ENCODE peak calls at places on chromosomes 1 and 21, in ten cellular contexts. N, J, O, A, L, P, H, G, S and M are unnamed samples.

GRCh38 chr1:56868761-56869160 is 14.2 kb downstream of the C8A start:
- DNase-seq in N (no peak), J (no peak), O (no peak), A (no peak), L (no peak), P (no peak), H (no peak), G (no peak), S (no peak), M (no peak)

GRCh38 chr1:202162049-202162417 is 1.6 kb upstream of the PTPN7 start:
- DNase-seq in N (no peak), J (no peak), O (no peak), A (peak), L (peak), P (no peak), H (peak), G (no peak), S (no peak), M (peak)

GRCh38 chr1:22420456-22421053 is 31.1 kb upstream of the ZBTB40 start:
- DNase-seq in N (peak), J (peak), O (peak), A (peak), L (peak), P (peak), H (peak), G (peak), S (peak), M (peak)

GRCh38 chr1:213017447-213018273 is 2.0 kb upstream of the ANGEL2 start:
- DNase-seq in N (no peak), J (no peak), O (no peak), A (no peak), L (no peak), P (no peak), H (no peak), G (no peak), S (no peak), M (no peak)

GRCh38 chr1:27596261-27596660 is 7.7 kb downstream of the AHDC1 start:
- DNase-seq in N (no peak), J (no peak), O (no peak), A (no peak), L (no peak), P (no peak), H (no peak), G (no peak), S (no peak), M (no peak)

GRCh38 chr1:56448937-56449336 is 130.4 kb downstream of the PLPP3 start:
- DNase-seq in N (no peak), J (peak), O (no peak), A (no peak), L (no peak), P (no peak), H (no peak), G (no peak), S (peak), M (no peak)

GRCh38 chr1:232422901-232423300 is 207.0 kb downstream of the SIPA1L2 start:
- DNase-seq in N (no peak), J (no peak), O (no peak), A (no peak), L (no peak), P (no peak), H (no peak), G (no peak), S (no peak), M (no peak)

GRCh38 chr1:115134231-115134630 is 44.9 kb upstream of the TSPAN2 start:
- DNase-seq in N (no peak), J (no peak), O (no peak), A (no peak), L (no peak), P (no peak), H (no peak), G (no peak), S (no peak), M (no peak)

GRCh38 chr1:154553056-154553822 is 5.2 kb downstream of the UBE2Q1 start:
- DNase-seq in N (no peak), J (no peak), O (no peak), A (no peak), L (no peak), P (no peak), H (no peak), G (no peak), S (no peak), M (no peak)

GRCh38 chr21:41247561-41247968 is 69.0 kb upstream of the FAM3B start:
- DNase-seq in N (no peak), J (no peak), O (peak), A (no peak), L (no peak), P (no peak), H (no peak), G (no peak), S (no peak), M (no peak)

GRCh38 chr1:242019018-242019417 is 20.1 kb upstream of the MAP1LC3C start:
- DNase-seq in N (no peak), J (no peak), O (no peak), A (no peak), L (no peak), P (no peak), H (no peak), G (no peak), S (no peak), M (no peak)

GRCh38 chr21:42352433-42353095 is 1.8 kb upstream of the TFF2 start:
- DNase-seq in N (no peak), J (no peak), O (no peak), A (no peak), L (no peak), P (no peak), H (no peak), G (no peak), S (no peak), M (no peak)

GRCh38 chr1:160675641-160676410 is 29.0 kb upstream of the SLAMF1 start:
- DNase-seq in N (peak), J (peak), O (peak), A (peak), L (peak), P (peak), H (peak), G (no peak), S (peak), M (peak)

GRCh38 chr21:25881524-25882376 is 147.0 kb downstream of the GABPA start:
- DNase-seq in N (peak), J (peak), O (peak), A (peak), L (peak), P (peak), H (peak), G (peak), S (peak), M (peak)

GRCh38 chr21:46213620-46214286 is 14.8 kb downstream of the LSS start:
- DNase-seq in N (no peak), J (no peak), O (no peak), A (no peak), L (no peak), P (no peak), H (no peak), G (no peak), S (peak), M (no peak)

GRCh38 chr1:107936498-107937481 is 28.2 kb downstream of the VAV3 start:
- DNase-seq in N (no peak), J (peak), O (peak), A (peak), L (peak), P (no peak), H (peak), G (no peak), S (no peak), M (no peak)

GRCh38 chr1:210330279-210330866 is 1.7 kb downstream of the HHAT start:
- DNase-seq in N (no peak), J (no peak), O (no peak), A (no peak), L (no peak), P (no peak), H (no peak), G (no peak), S (no peak), M (no peak)

GRCh38 chr1:68313736-68314594 is 81.6 kb upstream of the WLS start:
- DNase-seq in N (no peak), J (peak), O (no peak), A (no peak), L (no peak), P (no peak), H (no peak), G (no peak), S (no peak), M (no peak)

GRCh38 chr1:58621375-58621774 is 44.3 kb upstream of the TACSTD2 start:
- DNase-seq in N (no peak), J (no peak), O (no peak), A (no peak), L (no peak), P (no peak), H (peak), G (no peak), S (no peak), M (no peak)

GRCh38 chr1:8889925-8890785 is 11.7 kb upstream of the ENO1 start:
- DNase-seq in N (peak), J (no peak), O (peak), A (no peak), L (no peak), P (no peak), H (no peak), G (no peak), S (peak), M (no peak)

GRCh38 chr1:154326546-154327465 is 1.5 kb downstream of the ATP8B2 start:
- DNase-seq in N (no peak), J (no peak), O (peak), A (no peak), L (peak), P (no peak), H (no peak), G (no peak), S (peak), M (no peak)

GRCh38 chr1:8004113-8004802 is 21.9 kb downstream of the ERRFI1 start:
- DNase-seq in N (no peak), J (no peak), O (no peak), A (no peak), L (no peak), P (no peak), H (no peak), G (no peak), S (no peak), M (no peak)

GRCh38 chr1:52002038-52002917 is 11.8 kb upstream of the RAB3B start:
- DNase-seq in N (no peak), J (peak), O (peak), A (peak), L (peak), P (no peak), H (peak), G (peak), S (peak), M (peak)

GRCh38 chr1:174988539-174988938 is 11.2 kb upstream of the CACYBP start:
- DNase-seq in N (no peak), J (no peak), O (no peak), A (no peak), L (no peak), P (no peak), H (no peak), G (no peak), S (no peak), M (no peak)

GRCh38 chr1:231970684-231971083 is 344.1 kb downstream of the DISC1 start:
- DNase-seq in N (no peak), J (no peak), O (no peak), A (no peak), L (no peak), P (no peak), H (peak), G (no peak), S (no peak), M (no peak)

GRCh38 chr1:36151845-36152203 is 2.5 kb upstream of the TRAPPC3 start:
- DNase-seq in N (no peak), J (no peak), O (no peak), A (peak), L (peak), P (peak), H (no peak), G (no peak), S (no peak), M (peak)

GRCh38 chr21:15183712-15184353 is 119.0 kb upstream of the NRIP1 start:
- DNase-seq in N (no peak), J (no peak), O (no peak), A (no peak), L (no peak), P (no peak), H (no peak), G (no peak), S (no peak), M (no peak)

GRCh38 chr1:59688976-59689375 is 125.8 kb upstream of the HOOK1 start:
- DNase-seq in N (no peak), J (no peak), O (no peak), A (no peak), L (no peak), P (no peak), H (peak), G (no peak), S (no peak), M (no peak)

GRCh38 chr1:160081261-160081936 is at the start of gene KCNJ9:
- DNase-seq in N (no peak), J (peak), O (no peak), A (no peak), L (no peak), P (no peak), H (no peak), G (no peak), S (no peak), M (no peak)

GRCh38 chr1:84782311-84782771 is 92.1 kb upstream of the SSX2IP start:
- DNase-seq in N (peak), J (peak), O (peak), A (peak), L (peak), P (peak), H (peak), G (no peak), S (peak), M (peak)

GRCh38 chr1:241902376-241903067 is 54.5 kb downstream of the EXO1 start:
- DNase-seq in N (no peak), J (peak), O (no peak), A (no peak), L (no peak), P (no peak), H (no peak), G (no peak), S (no peak), M (no peak)